ENCODE peak calls at places on chromosomes 1 and 21, in seven cellular contexts. One of them, this sample, is unnamed.

GRCh38 chr1:227317541-227318002 is 720 bp downstream of the CDC42BPA start:
- DNase-seq in body of pancreas: peak; percentile 40
- DNase-seq in cardiac muscle cell: peak; percentile 69
- DNase-seq in lower lobe of right lung: peak; percentile 57
- DNase-seq in PC-3: peak; percentile 80
- DNase-seq in breast epithelium: no peak
- DNase-seq in uterus: peak; percentile 39
- DNase-seq in this sample: peak; percentile 56

GRCh38 chr1:225809842-225810578 is at the start of gene EPHX1:
- DNase-seq in body of pancreas: peak; percentile 92
- DNase-seq in cardiac muscle cell: peak; percentile 91
- DNase-seq in lower lobe of right lung: peak; percentile 92
- DNase-seq in PC-3: peak; percentile 95
- DNase-seq in breast epithelium: peak; percentile 87
- DNase-seq in uterus: peak; percentile 92
- DNase-seq in this sample: peak; percentile 86

GRCh38 chr1:37323486-37324377 is 150.6 kb upstream of the ZC3H12A start:
- DNase-seq in body of pancreas: peak; percentile 30
- DNase-seq in cardiac muscle cell: no peak
- DNase-seq in lower lobe of right lung: no peak
- DNase-seq in PC-3: peak; percentile 67
- DNase-seq in breast epithelium: no peak
- DNase-seq in uterus: no peak
- DNase-seq in this sample: peak; percentile 11

GRCh38 chr1:198359024-198359653 is 181.3 kb downstream of the ATP6V1G3 start:
- DNase-seq in body of pancreas: no peak
- DNase-seq in cardiac muscle cell: no peak
- DNase-seq in lower lobe of right lung: no peak
- DNase-seq in PC-3: peak; percentile 6
- DNase-seq in breast epithelium: no peak
- DNase-seq in uterus: no peak
- DNase-seq in this sample: no peak

GRCh38 chr21:39575778-39576177 is 37.0 kb upstream of the B3GALT5 start:
- DNase-seq in body of pancreas: no peak
- DNase-seq in cardiac muscle cell: no peak
- DNase-seq in lower lobe of right lung: no peak
- DNase-seq in PC-3: peak; percentile 35
- DNase-seq in breast epithelium: no peak
- DNase-seq in uterus: no peak
- DNase-seq in this sample: peak; percentile 26

GRCh38 chr21:38323721-38324591 is 67.2 kb downstream of the KCNJ15 start:
- DNase-seq in body of pancreas: no peak
- DNase-seq in cardiac muscle cell: peak; percentile 7
- DNase-seq in lower lobe of right lung: no peak
- DNase-seq in PC-3: peak; percentile 95
- DNase-seq in breast epithelium: no peak
- DNase-seq in uterus: no peak
- DNase-seq in this sample: peak; percentile 97

GRCh38 chr1:242004751-242005495 is 6.0 kb upstream of the MAP1LC3C start:
- DNase-seq in body of pancreas: no peak
- DNase-seq in cardiac muscle cell: no peak
- DNase-seq in lower lobe of right lung: no peak
- DNase-seq in PC-3: peak; percentile 27
- DNase-seq in breast epithelium: no peak
- DNase-seq in uterus: no peak
- DNase-seq in this sample: no peak

GRCh38 chr1:246726881-246727280 is 2.7 kb downstream of the SCCPDH start:
- DNase-seq in body of pancreas: no peak
- DNase-seq in cardiac muscle cell: no peak
- DNase-seq in lower lobe of right lung: no peak
- DNase-seq in PC-3: no peak
- DNase-seq in breast epithelium: no peak
- DNase-seq in uterus: no peak
- DNase-seq in this sample: no peak

GRCh38 chr1:163673756-163674155 is 352.0 kb downstream of the NUF2 start:
- DNase-seq in body of pancreas: no peak
- DNase-seq in cardiac muscle cell: no peak
- DNase-seq in lower lobe of right lung: no peak
- DNase-seq in PC-3: no peak
- DNase-seq in breast epithelium: no peak
- DNase-seq in uterus: peak; percentile 72
- DNase-seq in this sample: no peak

GRCh38 chr1:211472724-211473123 is 19.2 kb downstream of the RD3 start:
- DNase-seq in body of pancreas: no peak
- DNase-seq in cardiac muscle cell: no peak
- DNase-seq in lower lobe of right lung: no peak
- DNase-seq in PC-3: peak; percentile 47
- DNase-seq in breast epithelium: no peak
- DNase-seq in uterus: no peak
- DNase-seq in this sample: no peak

GRCh38 chr1:21124846-21125245 is 51.9 kb downstream of the EIF4G3 start:
- DNase-seq in body of pancreas: no peak
- DNase-seq in cardiac muscle cell: no peak
- DNase-seq in lower lobe of right lung: no peak
- DNase-seq in PC-3: no peak
- DNase-seq in breast epithelium: no peak
- DNase-seq in uterus: no peak
- DNase-seq in this sample: peak; percentile 48

GRCh38 chr21:26177187-26177586 is 6.6 kb upstream of the APP start:
- DNase-seq in body of pancreas: no peak
- DNase-seq in cardiac muscle cell: no peak
- DNase-seq in lower lobe of right lung: no peak
- DNase-seq in PC-3: no peak
- DNase-seq in breast epithelium: no peak
- DNase-seq in uterus: no peak
- DNase-seq in this sample: peak; percentile 35

GRCh38 chr1:179038528-179039281 is 13.0 kb downstream of the FAM20B start:
- DNase-seq in body of pancreas: no peak
- DNase-seq in cardiac muscle cell: no peak
- DNase-seq in lower lobe of right lung: no peak
- DNase-seq in PC-3: no peak
- DNase-seq in breast epithelium: no peak
- DNase-seq in uterus: no peak
- DNase-seq in this sample: peak; percentile 83

GRCh38 chr1:88302843-88303486 is 381.1 kb upstream of the PKN2 start:
- DNase-seq in body of pancreas: peak; percentile 14
- DNase-seq in cardiac muscle cell: peak; percentile 64
- DNase-seq in lower lobe of right lung: no peak
- DNase-seq in PC-3: peak; percentile 51
- DNase-seq in breast epithelium: no peak
- DNase-seq in uterus: no peak
- DNase-seq in this sample: no peak

GRCh38 chr1:205261946-205262668 is 34.4 kb downstream of the TMCC2 start:
- DNase-seq in body of pancreas: no peak
- DNase-seq in cardiac muscle cell: no peak
- DNase-seq in lower lobe of right lung: no peak
- DNase-seq in PC-3: no peak
- DNase-seq in breast epithelium: no peak
- DNase-seq in uterus: no peak
- DNase-seq in this sample: no peak

GRCh38 chr1:92879316-92879968 is 47.6 kb downstream of the RPL5 start:
- DNase-seq in body of pancreas: no peak
- DNase-seq in cardiac muscle cell: no peak
- DNase-seq in lower lobe of right lung: no peak
- DNase-seq in PC-3: no peak
- DNase-seq in breast epithelium: no peak
- DNase-seq in uterus: no peak
- DNase-seq in this sample: no peak

GRCh38 chr1:96445296-96445695 is 276.3 kb upstream of the PTBP2 start:
- DNase-seq in body of pancreas: no peak
- DNase-seq in cardiac muscle cell: no peak
- DNase-seq in lower lobe of right lung: no peak
- DNase-seq in PC-3: no peak
- DNase-seq in breast epithelium: no peak
- DNase-seq in uterus: no peak
- DNase-seq in this sample: peak; percentile 14

GRCh38 chr1:164780111-164780510 is 221.1 kb downstream of the PBX1 start:
- DNase-seq in body of pancreas: no peak
- DNase-seq in cardiac muscle cell: no peak
- DNase-seq in lower lobe of right lung: no peak
- DNase-seq in PC-3: no peak
- DNase-seq in breast epithelium: no peak
- DNase-seq in uterus: no peak
- DNase-seq in this sample: no peak
- H3K4me1 ChIP-seq in body of pancreas: peaks cover 98% of the 10 kb centered on the region
- H3K4me1 ChIP-seq in cardiac muscle cell: peaks cover 59% of the 10 kb centered on the region
- H3K4me1 ChIP-seq in lower lobe of right lung: peaks cover 26% of the 10 kb centered on the region
- H3K4me1 ChIP-seq in PC-3: no peaks in the 10 kb centered on the region
- H3K4me1 ChIP-seq in breast epithelium: no peaks in the 10 kb centered on the region
- H3K4me1 ChIP-seq in uterus: peaks cover 18% of the 10 kb centered on the region
- H3K4me1 ChIP-seq in this sample: peaks cover 4% of the 10 kb centered on the region

DNA sequence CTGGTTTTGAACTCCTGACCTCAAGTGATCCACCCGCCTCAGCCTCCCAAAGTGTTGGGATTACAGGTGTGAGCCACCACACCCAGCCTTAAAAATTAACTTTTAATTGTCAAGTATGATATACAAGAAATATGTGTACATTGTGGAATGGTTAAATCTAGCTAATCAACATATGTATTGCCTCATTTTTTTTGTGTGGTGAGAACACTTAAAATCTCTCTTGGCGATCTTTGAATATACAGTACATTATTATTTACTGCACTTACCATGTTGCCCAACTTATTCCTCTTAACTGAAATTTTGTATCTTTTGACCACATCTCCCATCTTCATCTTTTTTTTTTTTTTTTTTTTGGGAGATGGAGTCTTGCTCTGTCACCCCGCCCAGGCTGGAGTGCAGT is 23.3 kb downstream of the THRAP3 start:
- DNase-seq in body of pancreas: no peak
- DNase-seq in cardiac muscle cell: no peak
- DNase-seq in lower lobe of right lung: no peak
- DNase-seq in PC-3: no peak
- DNase-seq in breast epithelium: no peak
- DNase-seq in uterus: no peak
- DNase-seq in this sample: no peak
- H3K4me1 ChIP-seq in body of pancreas: peaks cover 49% of the 10 kb centered on the region
- H3K4me1 ChIP-seq in cardiac muscle cell: peaks cover 24% of the 10 kb centered on the region
- H3K4me1 ChIP-seq in lower lobe of right lung: peaks cover 50% of the 10 kb centered on the region
- H3K4me1 ChIP-seq in PC-3: peaks cover 32% of the 10 kb centered on the region
- H3K4me1 ChIP-seq in breast epithelium: peaks cover 3% of the 10 kb centered on the region
- H3K4me1 ChIP-seq in uterus: no peaks in the 10 kb centered on the region
- H3K4me1 ChIP-seq in this sample: peaks cover 18% of the 10 kb centered on the region

GRCh38 chr1:203671047-203671446 is 44.4 kb downstream of the ATP2B4 start:
- DNase-seq in body of pancreas: no peak
- DNase-seq in cardiac muscle cell: no peak
- DNase-seq in lower lobe of right lung: no peak
- DNase-seq in PC-3: no peak
- DNase-seq in breast epithelium: no peak
- DNase-seq in uterus: no peak
- DNase-seq in this sample: no peak
- H3K4me1 ChIP-seq in body of pancreas: peaks cover 57% of the 10 kb centered on the region
- H3K4me1 ChIP-seq in cardiac muscle cell: peaks cover 15% of the 10 kb centered on the region
- H3K4me1 ChIP-seq in lower lobe of right lung: peaks cover 76% of the 10 kb centered on the region
- H3K4me1 ChIP-seq in PC-3: peaks cover 41% of the 10 kb centered on the region
- H3K4me1 ChIP-seq in breast epithelium: peaks cover 19% of the 10 kb centered on the region
- H3K4me1 ChIP-seq in uterus: peaks cover 65% of the 10 kb centered on the region
- H3K4me1 ChIP-seq in this sample: peaks cover 42% of the 10 kb centered on the region

DNA sequence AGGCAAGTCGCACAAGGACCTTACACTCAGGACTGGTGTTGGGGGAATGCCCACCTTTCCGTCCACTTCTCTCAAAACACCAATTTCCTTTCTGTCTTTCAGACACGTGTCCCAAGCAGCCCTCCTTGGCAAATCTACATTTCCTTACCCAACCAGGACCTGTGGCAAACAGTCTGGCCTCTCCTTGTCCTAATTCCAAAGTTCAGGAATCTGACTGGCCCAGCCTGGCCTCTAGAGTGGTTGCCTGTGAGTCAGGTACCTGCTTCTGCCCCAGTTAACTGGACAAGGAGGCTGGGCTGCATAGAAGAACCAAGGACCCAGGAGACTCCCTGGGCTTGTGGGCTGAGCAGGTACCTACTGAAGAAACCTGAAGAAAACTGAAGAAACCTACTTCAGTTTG is 34.3 kb upstream of the CITED4 start:
- DNase-seq in body of pancreas: no peak
- DNase-seq in cardiac muscle cell: no peak
- DNase-seq in lower lobe of right lung: no peak
- DNase-seq in PC-3: no peak
- DNase-seq in breast epithelium: no peak
- DNase-seq in uterus: no peak
- DNase-seq in this sample: no peak
- H3K4me1 ChIP-seq in body of pancreas: peaks cover 23% of the 10 kb centered on the region
- H3K4me1 ChIP-seq in cardiac muscle cell: no peaks in the 10 kb centered on the region
- H3K4me1 ChIP-seq in lower lobe of right lung: peaks cover 17% of the 10 kb centered on the region
- H3K4me1 ChIP-seq in PC-3: peaks cover 36% of the 10 kb centered on the region
- H3K4me1 ChIP-seq in breast epithelium: peaks cover 12% of the 10 kb centered on the region
- H3K4me1 ChIP-seq in uterus: no peaks in the 10 kb centered on the region
- H3K4me1 ChIP-seq in this sample: peaks cover 41% of the 10 kb centered on the region

DNA sequence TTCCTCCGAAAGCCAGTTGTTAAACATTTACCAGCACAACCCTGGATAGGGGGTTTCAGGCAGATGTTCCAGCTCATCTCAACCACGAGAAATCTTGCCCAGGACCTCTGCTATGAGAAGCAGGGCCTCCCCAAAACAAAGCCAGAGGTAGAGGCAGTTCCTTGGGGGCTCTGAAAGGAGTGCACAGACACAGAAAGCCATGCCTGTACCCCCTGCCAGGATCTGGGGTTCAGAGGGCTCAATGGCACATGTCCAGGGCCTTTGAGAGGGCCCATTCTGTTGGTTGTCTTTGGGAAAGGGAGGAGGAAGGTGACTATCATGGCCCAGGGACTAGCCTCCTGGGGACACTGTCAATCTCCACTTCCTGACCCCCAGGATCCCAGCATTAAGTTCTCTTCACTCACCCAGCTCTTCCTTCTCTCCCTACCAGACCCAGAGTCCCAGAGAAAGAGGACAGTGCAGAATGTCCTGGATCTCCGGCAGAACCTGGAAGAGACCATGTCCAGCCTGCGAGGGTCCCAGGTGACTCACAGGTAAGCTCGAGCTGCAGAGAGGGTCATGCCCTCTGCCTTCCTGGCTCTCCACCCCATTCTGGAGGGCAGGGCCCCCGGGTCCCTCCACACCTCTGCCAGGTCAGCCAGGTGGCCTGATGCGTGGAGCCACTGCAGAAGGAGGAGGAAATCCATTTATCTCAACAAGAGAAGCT is 116.4 kb upstream of the IPO9 start:
- DNase-seq in body of pancreas: no peak
- DNase-seq in cardiac muscle cell: no peak
- DNase-seq in lower lobe of right lung: no peak
- DNase-seq in PC-3: no peak
- DNase-seq in breast epithelium: no peak
- DNase-seq in uterus: no peak
- DNase-seq in this sample: no peak
- H3K4me1 ChIP-seq in body of pancreas: peaks cover 36% of the 10 kb centered on the region
- H3K4me1 ChIP-seq in cardiac muscle cell: peaks cover 30% of the 10 kb centered on the region
- H3K4me1 ChIP-seq in lower lobe of right lung: peaks cover 77% of the 10 kb centered on the region
- H3K4me1 ChIP-seq in PC-3: peaks cover 48% of the 10 kb centered on the region
- H3K4me1 ChIP-seq in breast epithelium: no peaks in the 10 kb centered on the region
- H3K4me1 ChIP-seq in uterus: peaks cover 34% of the 10 kb centered on the region
- H3K4me1 ChIP-seq in this sample: peaks cover 55% of the 10 kb centered on the region

DNA sequence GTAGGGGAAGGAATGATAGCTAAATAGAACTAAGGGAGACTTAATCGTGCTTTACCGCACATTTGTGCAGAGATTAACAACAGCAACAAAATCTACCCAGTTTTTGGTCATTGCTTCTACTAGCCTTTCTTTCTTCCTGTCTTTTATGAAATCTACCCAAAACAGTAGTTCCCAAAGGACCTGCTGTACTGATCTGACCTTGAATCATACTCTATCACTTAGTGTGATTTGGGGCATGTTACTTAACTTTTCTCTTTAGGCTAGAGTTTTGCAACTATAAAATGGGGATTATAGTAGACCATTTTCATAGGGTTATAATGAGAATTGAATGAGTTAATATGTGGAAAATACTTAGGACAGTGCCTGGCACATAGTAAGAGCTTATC is 30.5 kb upstream of the MACF1 start:
- DNase-seq in body of pancreas: no peak
- DNase-seq in cardiac muscle cell: no peak
- DNase-seq in lower lobe of right lung: no peak
- DNase-seq in PC-3: no peak
- DNase-seq in breast epithelium: no peak
- DNase-seq in uterus: no peak
- DNase-seq in this sample: no peak
- H3K4me1 ChIP-seq in body of pancreas: peaks cover 61% of the 10 kb centered on the region
- H3K4me1 ChIP-seq in cardiac muscle cell: peaks cover 65% of the 10 kb centered on the region
- H3K4me1 ChIP-seq in lower lobe of right lung: peaks cover 81% of the 10 kb centered on the region
- H3K4me1 ChIP-seq in PC-3: peaks cover 30% of the 10 kb centered on the region
- H3K4me1 ChIP-seq in breast epithelium: peaks cover 45% of the 10 kb centered on the region
- H3K4me1 ChIP-seq in uterus: peaks cover 28% of the 10 kb centered on the region
- H3K4me1 ChIP-seq in this sample: peaks cover 49% of the 10 kb centered on the region

This sample was measured in mammary epithelial cell.